ENCODE peak calls at places on chromosome 17, in four cellular contexts. One of them, this sample, is unnamed.

GRCh38 chr17:31132977-31133376 is 38.2 kb downstream of the NF1 start:
- DNase-seq in heart right ventricle: no peak
- DNase-seq in stomach: no peak
- DNase-seq in GM23248: no peak
- DNase-seq in this sample: no peak

GRCh38 chr17:3603119-3603869 is 5.9 kb downstream of the TRPV1 start:
- DNase-seq in heart right ventricle: no peak
- DNase-seq in stomach: no peak
- DNase-seq in GM23248: peak; percentile 92
- DNase-seq in this sample: no peak

GRCh38 chr17:2094891-2095535 is 40.1 kb downstream of the HIC1 start:
- DNase-seq in heart right ventricle: peak; percentile 73
- DNase-seq in stomach: peak; percentile 88
- DNase-seq in GM23248: peak; percentile 77
- DNase-seq in this sample: peak; percentile 70

GRCh38 chr17:38911081-38911730 is 14.2 kb upstream of the LASP1NB start:
- DNase-seq in heart right ventricle: no peak
- DNase-seq in stomach: no peak
- DNase-seq in GM23248: no peak
- DNase-seq in this sample: no peak

GRCh38 chr17:48510761-48511604 is 19.8 kb downstream of the HOXB1 start:
- DNase-seq in heart right ventricle: no peak
- DNase-seq in stomach: no peak
- DNase-seq in GM23248: peak; percentile 80
- DNase-seq in this sample: no peak

GRCh38 chr17:48503747-48504146 is 27.1 kb downstream of the HOXB1 start:
- DNase-seq in heart right ventricle: no peak
- DNase-seq in stomach: no peak
- DNase-seq in GM23248: no peak
- DNase-seq in this sample: no peak

GRCh38 chr17:73957564-73957963 is 245.9 kb upstream of the RPL38 start:
- DNase-seq in heart right ventricle: no peak
- DNase-seq in stomach: no peak
- DNase-seq in GM23248: no peak
- DNase-seq in this sample: peak; percentile 48

GRCh38 chr17:60601443-60602384 is 1.7 kb downstream of the PPM1D start:
- DNase-seq in heart right ventricle: peak; percentile 65
- DNase-seq in stomach: peak; percentile 53
- DNase-seq in GM23248: peak; percentile 87
- DNase-seq in this sample: peak; percentile 87

GRCh38 chr17:31488264-31488981 is 96.9 kb downstream of the RAB11FIP4 start:
- DNase-seq in heart right ventricle: no peak
- DNase-seq in stomach: peak; percentile 61
- DNase-seq in GM23248: no peak
- DNase-seq in this sample: peak; percentile 56

GRCh38 chr17:2282297-2282873 is 21.2 kb downstream of the SMG6 start:
- DNase-seq in heart right ventricle: no peak
- DNase-seq in stomach: no peak
- DNase-seq in GM23248: peak; percentile 80
- DNase-seq in this sample: peak; percentile 57

GRCh38 chr17:15404116-15404730 is 62.8 kb upstream of the TEKT3 start:
- DNase-seq in heart right ventricle: no peak
- DNase-seq in stomach: no peak
- DNase-seq in GM23248: peak; percentile 53
- DNase-seq in this sample: no peak

GRCh38 chr17:15981208-15981607 is 18.3 kb downstream of the ZSWIM7 start:
- DNase-seq in heart right ventricle: no peak
- DNase-seq in stomach: no peak
- DNase-seq in GM23248: no peak
- DNase-seq in this sample: peak; percentile 16

GRCh38 chr17:36127199-36127881 is 23.7 kb downstream of the CCL4 start:
- DNase-seq in heart right ventricle: no peak
- DNase-seq in stomach: no peak
- DNase-seq in GM23248: no peak
- DNase-seq in this sample: peak; percentile 46

GRCh38 chr17:1455291-1455747 is 713 bp downstream of the CRK start:
- DNase-seq in heart right ventricle: peak; percentile 79
- DNase-seq in stomach: peak; percentile 62
- DNase-seq in GM23248: peak; percentile 91
- DNase-seq in this sample: peak; percentile 66

GRCh38 chr17:38969281-38969680 is 2.1 kb upstream of the FBXO47 start:
- DNase-seq in heart right ventricle: no peak
- DNase-seq in stomach: no peak
- DNase-seq in GM23248: no peak
- DNase-seq in this sample: no peak

DNA sequence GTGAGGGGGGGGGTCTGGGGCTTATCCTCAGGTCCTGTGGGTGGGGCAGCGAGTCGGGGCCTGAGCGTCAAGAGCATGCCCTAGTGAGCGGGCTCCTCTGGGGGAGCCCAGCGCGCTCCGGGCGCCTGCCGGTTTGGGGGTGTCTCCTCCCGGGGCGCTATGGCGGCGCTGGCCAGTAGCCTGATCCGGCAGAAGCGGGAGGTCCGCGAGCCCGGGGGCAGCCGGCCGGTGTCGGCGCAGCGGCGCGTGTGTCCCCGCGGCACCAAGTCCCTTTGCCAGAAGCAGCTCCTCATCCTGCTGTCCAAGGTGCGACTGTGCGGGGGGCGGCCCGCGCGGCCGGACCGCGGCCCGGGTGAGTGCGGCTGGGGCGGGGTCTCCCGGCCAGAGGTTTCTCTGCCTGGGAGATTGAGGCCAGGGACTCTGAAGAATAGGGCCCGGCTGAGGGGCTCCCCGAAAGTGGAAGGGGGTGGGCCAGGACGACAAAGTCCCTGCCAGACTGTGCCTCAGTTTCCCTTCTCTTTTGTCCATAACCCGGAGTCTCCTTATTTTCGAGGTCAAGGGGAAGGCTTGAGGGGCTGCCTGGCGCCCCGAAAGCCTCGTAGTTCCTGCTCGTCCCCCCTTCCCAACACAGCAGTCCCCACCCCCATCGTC is at the start of gene FGF11:
- DNase-seq in heart right ventricle: no peak
- DNase-seq in stomach: no peak
- DNase-seq in GM23248: peak; percentile 19
- DNase-seq in this sample: no peak
- H3K4me1 ChIP-seq in heart right ventricle: peaks cover 71% of the 10 kb centered on the region
- H3K4me1 ChIP-seq in stomach: peaks cover 66% of the 10 kb centered on the region
- H3K4me1 ChIP-seq in GM23248: peaks cover 16% of the 10 kb centered on the region
- H3K4me1 ChIP-seq in this sample: peaks cover 4% of the 10 kb centered on the region

GRCh38 chr17:9003355-9004131 is 17.8 kb upstream of the NTN1 start:
- DNase-seq in heart right ventricle: no peak
- DNase-seq in stomach: no peak
- DNase-seq in GM23248: peak; percentile 12
- DNase-seq in this sample: no peak
- H3K4me3 ChIP-seq in heart right ventricle: peak overlapping the region; percentile 54
- H3K4me3 ChIP-seq in stomach: peak overlapping the region; percentile 63
- H3K4me3 ChIP-seq in GM23248: peak overlapping the region; percentile 59
- H3K4me3 ChIP-seq in this sample: no peak overlapping the region

GRCh38 chr17:40019140-40019991 is 4.1 kb downstream of the CSF3 start:
- DNase-seq in heart right ventricle: no peak
- DNase-seq in stomach: no peak
- DNase-seq in GM23248: peak; percentile 87
- DNase-seq in this sample: no peak
- H3K4me1 ChIP-seq in heart right ventricle: peaks cover 76% of the 10 kb centered on the region
- H3K4me1 ChIP-seq in stomach: peaks cover 80% of the 10 kb centered on the region
- H3K4me1 ChIP-seq in GM23248: peaks cover 47% of the 10 kb centered on the region
- H3K4me1 ChIP-seq in this sample: no peaks in the 10 kb centered on the region

DNA sequence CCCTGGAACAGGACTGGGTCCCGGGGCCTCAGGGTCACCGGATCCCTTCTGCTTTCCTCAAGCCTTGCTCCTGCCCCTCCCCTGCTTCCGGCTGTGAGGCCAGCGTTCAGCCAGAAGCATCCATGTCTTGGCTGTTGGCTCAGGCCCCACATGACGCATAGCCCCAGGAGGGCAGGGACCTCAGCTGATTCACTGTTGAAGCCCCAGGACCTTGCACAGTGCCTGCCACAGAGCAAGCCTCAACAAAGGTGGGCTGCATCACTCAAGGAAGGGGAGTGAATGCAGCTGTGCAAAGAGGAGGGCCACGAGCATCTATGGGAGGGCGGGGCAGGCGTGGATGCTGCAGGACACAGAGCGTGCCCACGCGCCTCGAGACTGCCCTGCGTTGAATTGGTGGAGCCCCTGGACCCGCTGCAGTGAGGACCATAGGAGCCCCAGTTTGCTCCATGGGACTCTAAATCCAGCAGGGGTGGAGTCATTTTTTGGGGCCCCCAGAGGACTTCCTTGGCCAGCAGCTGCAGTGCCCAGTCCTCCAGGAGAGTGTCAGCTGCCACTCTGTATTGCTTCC is 28.2 kb upstream of the ITGA3 start:
- DNase-seq in heart right ventricle: peak; percentile 48
- DNase-seq in stomach: peak; percentile 66
- DNase-seq in GM23248: peak; percentile 97
- DNase-seq in this sample: peak; percentile 11
- H3K4me3 ChIP-seq in heart right ventricle: peak overlapping the region; percentile 37
- H3K4me3 ChIP-seq in stomach: peak overlapping the region; percentile 34
- H3K4me3 ChIP-seq in GM23248: peak overlapping the region; percentile 69
- H3K4me3 ChIP-seq in this sample: no peak overlapping the region

DNA sequence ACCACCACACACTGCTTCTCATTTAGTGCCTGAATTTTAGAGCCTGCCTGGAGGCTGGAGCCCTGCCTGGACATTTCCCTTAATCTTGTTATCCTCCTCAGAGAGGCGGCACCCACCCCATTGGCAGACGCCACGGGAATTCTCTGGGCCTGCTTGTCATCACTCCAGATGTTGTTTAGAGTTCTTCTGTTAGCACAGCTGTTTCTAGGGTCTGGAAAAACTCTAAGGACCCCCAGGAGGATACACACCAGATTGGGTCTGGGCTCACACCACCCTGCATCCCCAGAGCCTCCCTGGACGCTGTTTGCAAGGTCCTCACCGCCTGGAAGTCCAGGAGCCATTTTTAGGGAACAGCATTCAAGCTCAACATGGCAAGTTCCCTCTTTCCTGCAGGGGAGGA is 565 bp upstream of the XAF1 start:
- DNase-seq in heart right ventricle: peak; percentile 69
- DNase-seq in stomach: no peak
- DNase-seq in GM23248: peak; percentile 82
- DNase-seq in this sample: no peak
- H3K4me1 ChIP-seq in heart right ventricle: peaks cover 55% of the 10 kb centered on the region
- H3K4me1 ChIP-seq in stomach: peaks cover 51% of the 10 kb centered on the region
- H3K4me1 ChIP-seq in GM23248: peaks cover 33% of the 10 kb centered on the region
- H3K4me1 ChIP-seq in this sample: no peaks in the 10 kb centered on the region

GRCh38 chr17:81121841-81122733 is 43.2 kb upstream of the PVALEF start:
- DNase-seq in heart right ventricle: no peak
- DNase-seq in stomach: no peak
- DNase-seq in GM23248: peak; percentile 35
- DNase-seq in this sample: no peak

GRCh38 chr17:81120695-81121621 is 44.3 kb upstream of the PVALEF start:
- DNase-seq in heart right ventricle: no peak
- DNase-seq in stomach: no peak
- DNase-seq in GM23248: no peak
- DNase-seq in this sample: no peak

GRCh38 chr17:81124377-81124776 is 40.9 kb upstream of the PVALEF start:
- DNase-seq in heart right ventricle: no peak
- DNase-seq in stomach: no peak
- DNase-seq in GM23248: no peak
- DNase-seq in this sample: no peak

GRCh38 chr17:81125573-81126081 is 39.7 kb upstream of the PVALEF start:
- DNase-seq in heart right ventricle: no peak
- DNase-seq in stomach: no peak
- DNase-seq in GM23248: peak; percentile 52
- DNase-seq in this sample: no peak

DNA sequence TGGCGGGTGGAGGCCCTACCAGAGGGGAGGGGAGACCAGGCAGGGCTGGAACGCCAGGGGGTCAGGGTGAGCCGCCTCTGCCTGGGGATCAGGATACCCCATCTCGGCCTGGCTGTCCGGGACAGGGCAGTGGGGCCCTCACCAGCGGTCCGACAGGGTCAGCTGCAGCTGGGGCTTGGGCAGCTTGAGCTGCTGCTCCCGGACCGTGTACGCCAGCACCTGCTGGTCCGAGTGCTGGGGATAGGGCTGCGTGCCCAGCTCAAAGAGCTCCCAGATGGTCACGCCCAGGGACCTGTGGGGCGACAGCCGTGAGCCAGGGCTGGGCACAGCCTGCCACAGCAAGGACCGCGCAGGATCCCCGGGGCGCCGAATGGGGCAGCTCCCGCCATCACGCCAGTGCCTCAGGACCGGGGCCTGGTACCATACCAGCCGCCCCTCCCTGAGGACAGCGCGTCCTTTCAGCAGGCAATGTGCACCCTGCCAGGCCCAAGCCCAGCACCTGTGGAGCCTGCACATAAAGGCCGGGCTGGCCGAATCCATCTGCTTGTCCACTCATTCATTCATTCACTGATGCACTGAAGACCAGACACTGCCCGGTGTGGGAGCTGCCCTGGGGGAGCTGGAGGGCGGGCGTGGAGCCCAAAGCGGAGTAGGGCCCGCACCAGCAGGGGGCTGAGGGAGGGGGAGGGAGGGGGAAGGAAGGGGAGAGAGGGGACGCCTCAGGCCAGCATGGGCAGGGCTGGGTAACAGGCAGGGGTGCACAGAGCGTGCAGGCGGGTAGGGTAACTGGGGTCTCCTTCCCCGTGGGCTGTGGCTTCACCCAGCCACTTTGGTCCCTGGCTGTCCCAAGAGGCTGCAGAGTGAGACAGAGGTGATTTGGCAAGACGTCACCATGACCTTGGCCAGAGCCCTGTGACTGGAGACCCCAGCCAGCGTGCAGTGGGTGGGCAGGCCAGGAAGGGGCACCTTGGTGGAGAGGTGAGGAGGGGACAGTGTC is 42.0 kb upstream of the PVALEF start:
- DNase-seq in heart right ventricle: no peak
- DNase-seq in stomach: peak; percentile 57
- DNase-seq in GM23248: no peak
- DNase-seq in this sample: no peak
- H3K4me3 ChIP-seq in heart right ventricle: no peak overlapping the region
- H3K4me3 ChIP-seq in stomach: no peak overlapping the region
- H3K4me3 ChIP-seq in GM23248: no peak overlapping the region
- H3K4me3 ChIP-seq in this sample: no peak overlapping the region

GRCh38 chr17:57528084-57528451 is 217.0 kb downstream of the CCDC182 start:
- DNase-seq in heart right ventricle: no peak
- DNase-seq in stomach: no peak
- DNase-seq in GM23248: no peak
- DNase-seq in this sample: peak; percentile 24
- H3K4me1 ChIP-seq in heart right ventricle: peaks cover 52% of the 10 kb centered on the region
- H3K4me1 ChIP-seq in stomach: peaks cover 35% of the 10 kb centered on the region
- H3K4me1 ChIP-seq in GM23248: peaks cover 33% of the 10 kb centered on the region
- H3K4me1 ChIP-seq in this sample: no peaks in the 10 kb centered on the region

This sample was measured in small intestine.